ENCODE peak calls at places on chromosomes 16 and 17, in eight cellular contexts. M is heart left ventricle; I is cardiac septum; W is left ventricle myocardium superior; Z is right lobe of liver; U is stimulated activated naive CD8-positive, alpha-beta T cell treated with anti-CD3 and anti-CD28 coated beads, Interleukin-15, Interleukin-2, amounts not matched to agents 100 U/mL and 50 U/mL, for 24 hours; T is head of caudate nucleus; P is globus pallidus. H is an unnamed sample.

GRCh38 chr17:61388561-61389356 is 10.9 kb upstream of the TBX2 start:
- DNase-seq in M (no peak), I (no peak), W (no peak), Z (no peak), U (no peak), T (no peak), P (no peak), H (no peak)

GRCh38 chr17:10699861-10700260 is 2.5 kb downstream of the ADPRM start:
- DNase-seq in M (no peak), I (no peak), W (no peak), Z (no peak), U (no peak), T (no peak), P (no peak), H (no peak)

GRCh38 chr16:70465999-70466811 is 11.8 kb downstream of the FCSK start:
- DNase-seq in M (no peak), I (no peak), W (no peak), Z (no peak), U (no peak), T (no peak), P (no peak), H (no peak)

GRCh38 chr17:36920032-36921000 is 17.0 kb upstream of the LHX1 start:
- DNase-seq in M (no peak), I (no peak), W (no peak), Z (no peak), U (peak; percentile 39), T (no peak), P (no peak), H (peak; percentile 61)

GRCh38 chr17:42361781-42362186 is 26.5 kb downstream of the STAT3 start:
- DNase-seq in M (no peak), I (no peak), W (no peak), Z (no peak), U (peak; percentile 61), T (no peak), P (no peak), H (peak; percentile 44)

GRCh38 chr16:1030381-1030901 is 42.1 kb upstream of the SSTR5 start:
- DNase-seq in M (no peak), I (no peak), W (no peak), Z (no peak), U (no peak), T (no peak), P (no peak), H (no peak)

GRCh38 chr17:30229012-30229411 is 6.5 kb downstream of the SLC6A4 start:
- DNase-seq in M (no peak), I (no peak), W (no peak), Z (no peak), U (no peak), T (no peak), P (no peak), H (no peak)

GRCh38 chr17:42695500-42695899 is 13.2 kb downstream of the CNTNAP1 start:
- DNase-seq in M (no peak), I (peak; percentile 41), W (peak; percentile 23), Z (no peak), U (no peak), T (no peak), P (no peak), H (no peak)

GRCh38 chr17:8016632-8017424 is 14.4 kb downstream of the GUCY2D start:
- DNase-seq in M (no peak), I (no peak), W (no peak), Z (peak; percentile 73), U (peak; percentile 68), T (peak; percentile 31), P (peak; percentile 7), H (peak; percentile 50)

GRCh38 chr16:27238016-27238587 is 30.5 kb downstream of the NSMCE1 start:
- DNase-seq in M (peak; percentile 37), I (peak; percentile 92), W (peak; percentile 61), Z (no peak), U (peak; percentile 61), T (no peak), P (no peak), H (peak; percentile 37)

GRCh38 chr16:3695610-3696369 is 21.5 kb downstream of the TRAP1 start:
- DNase-seq in M (no peak), I (no peak), W (no peak), Z (peak; percentile 89), U (no peak), T (no peak), P (no peak), H (peak; percentile 42)